ENCODE peak calls at places on chromosomes 7 and 10, in four cellular contexts. B is SK-N-SH, A is NB4, R is upper lobe of right lung. O is an unnamed sample.

GRCh38 chr7:116546054-116546453 is 21.2 kb downstream of the CAV1 start:
- DNase-seq in A (no peak), B (no peak), R (no peak), O (no peak)

GRCh38 chr7:45033931-45034290 is 33.9 kb downstream of the CCM2 start:
- DNase-seq in B (peak), R (no peak), A (no peak), O (no peak)

GRCh38 chr7:64637521-64638445 is 28.1 kb upstream of the ZNF107 start:
- DNase-seq in B (no peak), A (no peak), R (no peak), O (no peak)

GRCh38 chr10:97572214-97572989 is at the start of gene ANKRD2:
- DNase-seq in A (peak), R (peak), B (peak), O (peak)

GRCh38 chr7:64618785-64619456 is 47.0 kb upstream of the ZNF107 start:
- DNase-seq in B (peak), A (peak), R (no peak), O (peak)

GRCh38 chr7:134293029-134293740 is 23.5 kb downstream of the SLC35B4 start:
- DNase-seq in R (no peak), A (peak), B (no peak), O (no peak)

GRCh38 chr10:118369806-118370205 is 27.7 kb upstream of the FAM204A start:
- DNase-seq in R (peak), B (peak), A (no peak), O (no peak)

GRCh38 chr10:57786850-57787750 is 480.6 kb downstream of the IPMK start:
- DNase-seq in B (no peak), A (no peak), R (no peak), O (no peak)

GRCh38 chr10:76723781-76724336 is 913.7 kb downstream of the KCNMA1 start:
- DNase-seq in R (no peak), A (no peak), B (no peak), O (no peak)

GRCh38 chr7:98802088-98802780 is 67.6 kb downstream of the TMEM130 start:
- DNase-seq in R (no peak), B (peak), A (peak), O (peak)

GRCh38 chr7:131400833-131401593 is 73.3 kb downstream of the MKLN1 start:
- DNase-seq in A (no peak), R (no peak), B (no peak), O (no peak)

GRCh38 chr10:102837230-102837721 is at the start of gene CYP17A1:
- DNase-seq in A (no peak), R (peak), B (no peak), O (no peak)

GRCh38 chr7:26200113-26200443 is 468 bp downstream of the HNRNPA2B1 start:
- DNase-seq in R (peak), A (peak), B (peak), O (no peak)

GRCh38 chr7:105820667-105821066 is 55.7 kb downstream of the ATXN7L1 start:
- DNase-seq in R (no peak), A (no peak), B (no peak), O (no peak)

GRCh38 chr10:2599571-2599970 is 467.8 kb upstream of the PFKP start:
- DNase-seq in B (no peak), A (no peak), R (no peak), O (no peak)

GRCh38 chr10:119750391-119751230 is 24.8 kb downstream of the INPP5F start:
- DNase-seq in A (peak), B (peak), R (no peak), O (peak)

GRCh38 chr10:2094171-2094570 is 356.8 kb upstream of the ADARB2 start:
- DNase-seq in A (no peak), B (no peak), R (no peak), O (no peak)

GRCh38 chr7:74217455-74218342 is 7.9 kb downstream of the LAT2 start:
- DNase-seq in A (peak), B (no peak), R (no peak), O (no peak)

GRCh38 chr7:32400676-32401075 is 89.5 kb downstream of the LSM5 start:
- DNase-seq in R (no peak), B (no peak), A (no peak), O (no peak)

GRCh38 chr7:144869072-144869471 is 33.2 kb upstream of the TPK1 start:
- DNase-seq in A (no peak), R (no peak), B (no peak), O (no peak)

GRCh38 chr7:42224391-42225003 is 12.5 kb downstream of the GLI3 start:
- DNase-seq in A (no peak), R (no peak), B (no peak), O (no peak)

GRCh38 chr10:689433-690226 is at the start of gene DIP2C:
- DNase-seq in B (peak), A (no peak), R (peak), O (peak)

GRCh38 chr7:22351329-22351692 is 5.6 kb downstream of the RAPGEF5 start:
- DNase-seq in A (no peak), R (no peak), B (no peak), O (no peak)

GRCh38 chr7:937851-938484 is 16.5 kb downstream of the ADAP1 start:
- DNase-seq in B (no peak), A (peak), R (peak), O (no peak)

GRCh38 chr7:99579956-99580777 is 17.9 kb upstream of the TMEM225B start:
- DNase-seq in B (peak), A (peak), R (peak), O (no peak)

GRCh38 chr10:124917939-124918830 is 23.7 kb upstream of the ZRANB1 start:
- DNase-seq in B (no peak), A (no peak), R (no peak), O (peak)
- H3K4me3 ChIP-seq in B (peak), A (peak), R (peak), O (peak)

DNA sequence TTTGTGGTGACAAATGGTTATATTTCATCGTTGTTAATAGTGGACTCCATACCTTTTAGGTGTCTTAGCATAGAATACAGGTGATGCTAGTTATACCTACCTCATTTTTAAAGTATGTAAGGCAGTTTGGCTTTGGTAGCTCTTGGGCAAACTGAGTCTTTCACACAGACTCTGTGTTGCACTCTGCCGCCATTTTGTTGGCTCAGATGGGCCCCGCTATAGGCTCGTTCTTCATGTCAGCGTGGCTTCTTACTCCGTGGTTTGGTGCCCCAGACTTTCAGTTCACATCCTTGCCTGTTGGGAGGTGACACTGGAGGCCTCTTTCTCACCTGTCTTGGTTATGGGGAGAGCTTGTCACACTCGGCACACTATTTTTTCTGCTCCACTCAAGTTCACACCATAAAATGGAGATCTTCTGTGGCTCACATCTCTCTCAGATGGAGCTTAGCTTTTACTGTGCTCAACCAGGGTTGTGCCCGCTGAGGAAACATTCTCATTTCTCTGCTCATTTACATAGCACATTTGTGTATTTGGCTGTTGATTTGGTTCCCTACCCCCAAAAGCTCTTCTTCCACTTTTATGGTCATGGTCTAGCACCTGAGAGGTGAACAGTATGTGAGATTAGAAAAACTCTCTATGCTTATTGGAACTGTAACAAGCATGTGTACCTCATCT is 178.5 kb downstream of the ARID5B start:
- DNase-seq in R (no peak), B (no peak), A (no peak), O (no peak)
- H3K4me3 ChIP-seq in R (no peak), B (no peak), A (no peak), O (no peak)

GRCh38 chr7:108094933-108095710 is 35.0 kb downstream of the LAMB4 start:
- DNase-seq in R (no peak), A (no peak), B (peak), O (peak)
- H3K4me3 ChIP-seq in R (no peak), A (no peak), B (no peak), O (peak)

DNA sequence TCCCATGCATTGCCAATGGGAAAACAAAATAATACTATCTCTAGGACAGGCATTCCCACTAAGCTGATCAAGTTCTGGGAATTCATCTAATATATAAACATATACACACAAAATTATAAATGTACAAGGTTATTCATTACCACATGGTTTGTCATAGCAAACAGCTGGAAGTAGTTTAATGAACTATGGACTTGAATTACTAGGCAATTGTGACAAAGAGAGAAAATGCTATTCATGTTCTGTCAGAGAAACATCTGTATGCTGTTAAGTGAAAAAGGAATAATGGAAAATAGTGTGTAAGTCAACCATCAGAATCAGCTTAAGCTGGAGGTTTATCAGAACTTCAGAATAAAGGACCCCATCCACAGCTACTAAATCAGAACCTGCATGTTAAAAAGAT is 2.8 kb downstream of the ZNF248 start:
- DNase-seq in B (no peak), R (no peak), A (no peak), O (peak)
- H3K4me3 ChIP-seq in B (no peak), R (no peak), A (no peak), O (peak)

GRCh38 chr7:113200281-113200680 is 81.9 kb upstream of the SMIM30 start:
- DNase-seq in R (no peak), A (peak), B (no peak), O (no peak)
- H3K4me3 ChIP-seq in R (no peak), A (no peak), B (no peak), O (no peak)